ENCODE peak calls at places on chromosome 1, in seven cellular contexts. Q, L, U, K, Y, B and M are unnamed samples.

GRCh38 chr1:81823082-81823481 is 22.3 kb downstream of the ADGRL2 start:
- DNase-seq in Q (no peak), L (no peak), U (no peak), K (no peak), Y (no peak), B (no peak), M (no peak)

GRCh38 chr1:234658143-234658542 is 48.2 kb upstream of the IRF2BP2 start:
- DNase-seq in Q (no peak), L (no peak), U (peak), K (no peak), Y (no peak), B (no peak), M (no peak)

GRCh38 chr1:204295666-204296065 is 64.1 kb downstream of the PLEKHA6 start:
- DNase-seq in Q (no peak), L (no peak), U (no peak), K (no peak), Y (no peak), B (no peak), M (no peak)

GRCh38 chr1:70779571-70779970 is 268.0 kb downstream of the PTGER3 start:
- DNase-seq in Q (no peak), L (no peak), U (peak), K (no peak), Y (no peak), B (no peak), M (no peak)

GRCh38 chr1:115238336-115239147 is 99.5 kb downstream of the NGF start:
- DNase-seq in Q (no peak), L (peak), U (no peak), K (no peak), Y (no peak), B (no peak), M (no peak)

GRCh38 chr1:21175670-21176581 is 771 bp downstream of the EIF4G3 start:
- DNase-seq in Q (no peak), L (peak), U (no peak), K (peak), Y (peak), B (peak), M (peak)

GRCh38 chr1:41382531-41383090 is 21.4 kb downstream of the FOXO6 start:
- DNase-seq in Q (no peak), L (no peak), U (no peak), K (no peak), Y (peak), B (peak), M (no peak)

GRCh38 chr1:183630748-183631147 is 4.8 kb downstream of the ARPC5 start:
- DNase-seq in Q (no peak), L (no peak), U (no peak), K (no peak), Y (no peak), B (no peak), M (no peak)

GRCh38 chr1:23529146-23530088 is 1.6 kb downstream of the E2F2 start:
- DNase-seq in Q (no peak), L (no peak), U (no peak), K (no peak), Y (no peak), B (no peak), M (no peak)